ENCODE peak calls at places on chromosomes 2 and 18, in five cellular contexts. P is Daoy, C is fibroblast of the conjunctiva, Y is type B pancreatic cell, V is neural crest cell. N is an unnamed sample.

GRCh38 chr18:61833387-61833786 is 59.4 kb downstream of the RNF152 start:
- DNase-seq in P (peak), Y (no peak), C (no peak), V (no peak), N (no peak)

GRCh38 chr2:167293172-167293781 is 405.0 kb downstream of the XIRP2 start:
- DNase-seq in C (no peak), P (peak), Y (no peak), V (peak), N (peak)

GRCh38 chr2:204033601-204034495 is 97.3 kb downstream of the ICOS start:
- DNase-seq in C (no peak), V (no peak), Y (no peak), P (no peak), N (no peak)

GRCh38 chr18:63285332-63285731 is 34.2 kb downstream of the BCL2 start:
- DNase-seq in Y (no peak), C (no peak), V (no peak), P (no peak), N (no peak)

GRCh38 chr2:60515751-60516226 is 37.7 kb downstream of the BCL11A start:
- DNase-seq in C (peak), Y (no peak), P (peak), V (no peak), N (no peak)

GRCh38 chr18:59075923-59076322 is 63.8 kb upstream of the SEC11C start:
- DNase-seq in P (no peak), C (no peak), Y (no peak), V (no peak), N (no peak)

GRCh38 chr2:55526174-55526573 is 6.7 kb downstream of the CFAP36 start:
- DNase-seq in P (no peak), C (no peak), Y (no peak), V (no peak), N (no peak)

GRCh38 chr2:74053959-74054715 is 69.4 kb downstream of the TET3 start:
- DNase-seq in P (no peak), V (no peak), Y (no peak), C (no peak), N (no peak)

GRCh38 chr2:27251786-27252185 is 11.1 kb downstream of the SLC30A3 start:
- DNase-seq in C (no peak), P (no peak), Y (no peak), V (no peak), N (no peak)

GRCh38 chr18:69636529-69637301 is 236.0 kb downstream of the DOK6 start:
- DNase-seq in P (no peak), V (no peak), C (no peak), Y (no peak), N (no peak)

GRCh38 chr2:203484266-203485112 is 50.6 kb downstream of the RAPH1 start:
- DNase-seq in P (peak), C (peak), Y (no peak), V (no peak), N (no peak)

GRCh38 chr2:182854405-182855105 is 11.9 kb downstream of the FRZB start:
- DNase-seq in V (no peak), P (no peak), Y (no peak), C (no peak), N (peak)

GRCh38 chr2:84378960-84379359 is 80.1 kb downstream of the SUCLG1 start:
- DNase-seq in V (no peak), P (no peak), C (no peak), Y (no peak), N (no peak)

GRCh38 chr2:224220581-224221255 is 181.2 kb downstream of the FAM124B start:
- DNase-seq in V (no peak), C (peak), Y (no peak), P (no peak), N (no peak)

GRCh38 chr18:76450912-76451421 is 44.1 kb downstream of the ZNF516 start:
- DNase-seq in V (no peak), P (peak), Y (peak), C (no peak), N (peak)

GRCh38 chr2:112958428-112959108 is 19.2 kb upstream of the IL36G start:
- DNase-seq in V (peak), P (peak), C (peak), Y (no peak), N (no peak)

GRCh38 chr2:208097801-208098200 is 26.5 kb downstream of the CRYGD start:
- DNase-seq in P (no peak), V (no peak), C (peak), Y (no peak), N (no peak)

GRCh38 chr2:56357655-56358295 is 174.0 kb downstream of the CCDC85A start:
- DNase-seq in C (no peak), P (peak), Y (no peak), V (no peak), N (no peak)

GRCh38 chr2:65320042-65320711 is 92.5 kb downstream of the ACTR2 start:
- DNase-seq in Y (no peak), V (no peak), P (peak), C (peak), N (peak)

GRCh38 chr2:207044380-207044779 is 105.1 kb downstream of the CPO start:
- DNase-seq in P (no peak), C (no peak), V (no peak), Y (no peak), N (no peak)

GRCh38 chr2:80007722-80008503 is 296.6 kb downstream of the LRRTM1 start:
- DNase-seq in Y (no peak), V (no peak), P (no peak), C (no peak), N (no peak)

GRCh38 chr2:231541605-231542509 is 11.6 kb upstream of the NMUR1 start:
- DNase-seq in V (no peak), Y (no peak), C (no peak), P (no peak), N (no peak)

GRCh38 chr2:70827388-70827787 is 7.0 kb upstream of the CLEC4F start:
- DNase-seq in C (no peak), P (no peak), V (no peak), Y (no peak), N (no peak)

GRCh38 chr2:210225461-210225798 is 183 bp upstream of the ACADL start:
- DNase-seq in C (no peak), Y (no peak), V (no peak), P (no peak), N (no peak)

GRCh38 chr2:203070615-203071547 is 56.2 kb downstream of the NBEAL1 start:
- DNase-seq in C (no peak), Y (no peak), V (no peak), P (no peak), N (no peak)

GRCh38 chr18:7987284-7987976 is 420.3 kb downstream of the PTPRM start:
- DNase-seq in C (peak), Y (no peak), P (peak), V (no peak), N (no peak)

GRCh38 chr2:8575011-8575750 is 106.7 kb upstream of the ID2 start:
- DNase-seq in V (no peak), P (no peak), C (no peak), Y (peak), N (peak)

N was measured in islet precursor cell.